ENCODE peak calls at places on chromosomes 11 and 22, in eight cellular contexts. W is neural crest cell; M is substantia nigra; K is T47D; B is activated naive CD4-positive, alpha-beta T cell; S is NCI-H2081 treated with DMSO at 0.1 percent for 48 hours; Q is heart right ventricle; I is NCI-H82. C is an unnamed sample.

GRCh38 chr11:113242767-113243397 is 71.5 kb upstream of the TTC12 start:
- DNase-seq in W (no peak), I (no peak), Q (no peak), K (no peak), S (no peak), B (no peak), M (no peak), C (no peak)

GRCh38 chr11:65392899-65393298 is 6.5 kb downstream of the FRMD8 start:
- DNase-seq in K (no peak), W (no peak), Q (no peak), S (no peak), I (no peak), B (no peak), M (no peak), C (no peak)

GRCh38 chr11:113818426-113818825 is 38.8 kb downstream of the CLDN25 start:
- DNase-seq in Q (no peak), B (no peak), K (no peak), W (no peak), M (no peak), S (no peak), I (no peak), C (no peak)

GRCh38 chr11:102220728-102221467 is 96.4 kb upstream of the BIRC3 start:
- DNase-seq in S (no peak), B (no peak), K (no peak), I (peak; percentile 3), M (no peak), W (no peak), Q (no peak), C (no peak)

GRCh38 chr11:74272276-74272675 is 39.2 kb downstream of the P4HA3 start:
- DNase-seq in W (no peak), S (no peak), M (no peak), I (no peak), K (no peak), B (no peak), Q (no peak), C (no peak)

GRCh38 chr11:85540635-85541034 is 86.5 kb downstream of the DLG2 start:
- DNase-seq in B (no peak), K (no peak), S (no peak), W (no peak), Q (no peak), I (peak; percentile 19), M (no peak), C (no peak)

GRCh38 chr22:21816787-21817496 is 50.5 kb downstream of the MAPK1 start:
- DNase-seq in I (no peak), Q (no peak), B (no peak), M (no peak), K (no peak), W (no peak), S (peak; percentile 14), C (no peak)

GRCh38 chr11:65611028-65611757 is 2.8 kb downstream of the MAP3K11 start:
- DNase-seq in B (no peak), Q (peak; percentile 70), W (no peak), I (no peak), K (no peak), M (peak; percentile 76), S (no peak), C (no peak)

GRCh38 chr11:124869331-124869730 is 4.1 kb downstream of the ROBO3 start:
- DNase-seq in K (no peak), B (no peak), I (no peak), W (no peak), M (no peak), Q (no peak), S (no peak), C (no peak)

GRCh38 chr11:114764563-114764962 is 86.2 kb downstream of the NXPE2 start:
- DNase-seq in I (no peak), M (no peak), B (no peak), W (no peak), K (no peak), Q (no peak), S (no peak), C (no peak)

GRCh38 chr11:45104790-45105084 is 41.7 kb upstream of the PRDM11 start:
- DNase-seq in M (no peak), K (no peak), I (no peak), B (no peak), Q (no peak), S (no peak), W (no peak), C (no peak)

GRCh38 chr11:8533332-8533731 is 60.7 kb downstream of the STK33 start:
- DNase-seq in K (no peak), W (no peak), B (no peak), I (peak; percentile 17), S (no peak), Q (no peak), M (no peak), C (no peak)

GRCh38 chr11:44179173-44179572 is 83.7 kb downstream of the EXT2 start:
- DNase-seq in Q (no peak), W (no peak), S (no peak), I (no peak), K (no peak), M (no peak), B (no peak), C (no peak)

GRCh38 chr22:22060200-22061084 is 77.9 kb upstream of the TOP3B start:
- DNase-seq in K (no peak), B (peak; percentile 18), M (peak; percentile 20), I (peak; percentile 54), W (peak; percentile 57), S (no peak), Q (peak; percentile 56), C (peak; percentile 71)

GRCh38 chr11:5626191-5626590 is 1.4 kb downstream of the TRIM34 start:
- DNase-seq in M (no peak), I (no peak), W (no peak), Q (no peak), K (no peak), B (no peak), S (no peak), C (no peak)

C was measured in upper lobe of left lung.